ENCODE peak calls at places on chromosome 22, in four cellular contexts. O is MM.1S, V is HCT116, K is body of pancreas. J is an unnamed sample. For H3K27me3, the result is how much of the 10 kb centered on the place peaks cover.

GRCh38 chr22:35838849-35839646 is 121.4 kb downstream of the APOL5 start:
- DNase-seq in O (no peak), V (peak), K (peak), J (no peak)

GRCh38 chr22:49103314-49104052 is 724.2 kb downstream of the BRD1 start:
- DNase-seq in O (no peak), V (no peak), K (no peak), J (no peak)

GRCh38 chr22:26502688-26503561 is 9.3 kb downstream of the TFIP11 start:
- DNase-seq in O (peak), V (no peak), K (peak), J (peak)

GRCh38 chr22:50236731-50237409 is 8.0 kb downstream of the TUBGCP6 start:
- DNase-seq in O (peak), V (no peak), K (no peak), J (no peak)

GRCh38 chr22:49324527-49325491 is 502.9 kb downstream of the BRD1 start:
- DNase-seq in O (no peak), V (no peak), K (no peak), J (no peak)

GRCh38 chr22:21734540-21735197 is 925 bp downstream of the YPEL1 start:
- DNase-seq in O (peak), V (no peak), K (peak), J (no peak)

GRCh38 chr22:49253656-49254055 is 574.0 kb downstream of the BRD1 start:
- DNase-seq in O (no peak), V (no peak), K (no peak), J (no peak)

GRCh38 chr22:22684605-22685561 is 40.5 kb downstream of the GGTLC2 start:
- DNase-seq in O (peak), V (no peak), K (peak), J (no peak)

GRCh38 chr22:49687786-49688515 is 139.7 kb downstream of the BRD1 start:
- DNase-seq in O (no peak), V (no peak), K (no peak), J (no peak)

GRCh38 chr22:37472418-37473006 is 13.7 kb downstream of the MFNG start:
- DNase-seq in O (no peak), V (no peak), K (peak), J (no peak)

GRCh38 chr22:20319745-20320658 is at the start of gene DGCR6L:
- DNase-seq in O (peak), V (peak), K (peak), J (peak)

GRCh38 chr22:31490496-31490925 is 869 bp upstream of the EIF4ENIF1 start:
- DNase-seq in O (peak), V (peak), K (peak), J (peak)

GRCh38 chr22:19634206-19634536 is 80.1 kb upstream of the SEPTIN5 start:
- DNase-seq in O (no peak), V (no peak), K (no peak), J (no peak)

GRCh38 chr22:37676691-37677627 is 1.5 kb downstream of the LGALS1 start:
- DNase-seq in O (peak), V (peak), K (peak), J (peak)

DNA sequence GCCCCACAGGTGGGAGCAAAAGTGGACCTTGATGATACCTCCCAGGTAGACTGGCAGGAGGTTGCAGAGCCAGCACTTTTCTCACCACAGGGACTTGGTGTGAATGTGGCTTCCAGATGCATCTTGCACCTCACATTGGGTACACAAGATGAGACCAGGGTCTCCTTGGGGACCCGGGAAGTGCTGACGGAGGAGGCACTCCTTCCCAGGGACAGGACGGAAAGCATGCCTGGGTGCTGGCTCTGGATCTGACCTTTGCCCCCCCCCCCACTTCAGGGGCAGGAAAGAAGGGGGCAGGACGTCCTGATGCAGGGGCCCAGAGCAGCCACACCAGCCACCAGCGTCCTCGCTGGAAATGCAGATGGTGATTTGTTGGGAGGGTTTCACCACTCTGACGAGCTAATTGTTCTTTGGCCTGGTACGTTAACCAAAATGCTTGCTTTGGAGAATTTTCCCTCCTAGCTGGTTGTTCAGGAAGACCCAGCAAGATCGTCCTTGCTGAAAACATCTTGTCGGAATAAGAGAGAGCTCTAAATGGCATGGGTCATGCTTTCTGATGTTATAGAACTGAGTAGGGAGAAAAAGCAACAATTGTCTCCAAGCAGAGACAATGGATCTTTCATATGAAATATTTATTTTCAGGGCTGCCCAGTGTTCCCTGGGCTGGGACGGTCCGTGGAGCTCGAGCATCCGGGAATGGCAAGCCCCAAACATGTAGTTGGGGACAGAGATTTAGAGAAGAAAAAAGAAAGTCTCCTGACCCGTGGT is 74.4 kb upstream of the PPARA start:
- DNase-seq in O (no peak), V (no peak), K (peak), J (peak)
- H3K4me3 ChIP-seq in O (no peak), V (peak), K (no peak), J (peak)

DNA sequence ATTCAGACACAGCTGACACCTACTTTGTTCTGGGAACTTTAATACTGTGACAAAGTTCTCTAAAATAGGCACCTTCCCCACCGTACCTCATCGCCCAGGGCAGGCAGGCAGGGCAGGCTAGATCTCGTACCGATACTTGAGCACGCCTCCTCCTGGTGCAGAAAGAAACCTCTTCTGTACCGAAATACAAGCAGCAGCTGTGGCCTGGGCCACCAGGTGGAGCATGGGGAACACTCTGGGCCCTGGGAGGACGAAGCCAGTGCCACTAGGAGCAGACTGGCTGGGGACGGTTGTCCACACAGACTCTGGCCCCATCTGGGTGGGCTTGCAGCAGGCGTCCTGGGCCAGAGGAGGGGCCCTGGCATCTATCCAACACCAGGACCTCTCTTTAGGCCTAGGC is 12.8 kb downstream of the PMM1 start:
- DNase-seq in O (no peak), V (peak), K (peak), J (peak)
- TF ChIP-seq CTCF in O (peak), V (peak), K (peak), J (peak)

GRCh38 chr22:43860126-43860525 is 2.2 kb downstream of the SULT4A1 start:
- DNase-seq in O (no peak), V (no peak), K (no peak), J (no peak)

GRCh38 chr22:43861529-43861928 is 784 bp downstream of the SULT4A1 start:
- DNase-seq in O (no peak), V (no peak), K (no peak), J (no peak)

GRCh38 chr22:43860831-43861230 is 1.5 kb downstream of the SULT4A1 start:
- DNase-seq in O (no peak), V (no peak), K (no peak), J (no peak)

GRCh38 chr22:43862074-43862881 is at the start of gene SULT4A1:
- DNase-seq in O (no peak), V (peak), K (peak), J (no peak)

GRCh38 chr22:43862882-43863202 is 529 bp upstream of the SULT4A1 start:
- DNase-seq in O (no peak), V (no peak), K (no peak), J (no peak)
- H3K27me3 ChIP-seq in O (half or more), V (under half), K (under half), J (half or more)

GRCh38 chr22:23714596-23715588 is 24.1 kb downstream of the RGL4 start:
- DNase-seq in O (no peak), V (no peak), K (no peak), J (no peak)
- H3K4me3 ChIP-seq in O (no peak), V (no peak), K (no peak), J (no peak)

J was measured in heart left ventricle.